ENCODE peak calls at places on chromosomes 1 and 21, in six cellular contexts. One of them, this sample, is unnamed.

GRCh38 chr1:54409156-54410142 is 3.3 kb upstream of the SSBP3 start:
- DNase-seq in suprapubic skin: no peak
- DNase-seq in stomach: peak; percentile 28
- DNase-seq in upper lobe of left lung: no peak
- DNase-seq in GM12878: peak; percentile 48
- DNase-seq in K562: peak; percentile 87
- DNase-seq in this sample: no peak

GRCh38 chr1:197471248-197472035 is 203.4 kb downstream of the CRB1 start:
- DNase-seq in suprapubic skin: no peak
- DNase-seq in stomach: no peak
- DNase-seq in GM12878: no peak
- DNase-seq in K562: no peak
- DNase-seq in upper lobe of left lung: no peak
- DNase-seq in this sample: no peak

GRCh38 chr1:218346391-218347204 is 1.5 kb downstream of the TGFB2 start:
- DNase-seq in upper lobe of left lung: peak; percentile 40
- DNase-seq in suprapubic skin: no peak
- DNase-seq in GM12878: no peak
- DNase-seq in stomach: no peak
- DNase-seq in K562: no peak
- DNase-seq in this sample: peak; percentile 78

GRCh38 chr1:91697322-91698260 is 188.4 kb downstream of the TGFBR3 start:
- DNase-seq in suprapubic skin: no peak
- DNase-seq in K562: no peak
- DNase-seq in stomach: no peak
- DNase-seq in GM12878: peak; percentile 24
- DNase-seq in upper lobe of left lung: no peak
- DNase-seq in this sample: no peak

GRCh38 chr21:38948981-38949380 is 143.3 kb downstream of the ETS2 start:
- DNase-seq in GM12878: no peak
- DNase-seq in suprapubic skin: no peak
- DNase-seq in stomach: no peak
- DNase-seq in upper lobe of left lung: no peak
- DNase-seq in K562: no peak
- DNase-seq in this sample: no peak

GRCh38 chr1:87197156-87197555 is 131.5 kb upstream of the LMO4 start:
- DNase-seq in GM12878: no peak
- DNase-seq in K562: no peak
- DNase-seq in suprapubic skin: no peak
- DNase-seq in stomach: no peak
- DNase-seq in upper lobe of left lung: no peak
- DNase-seq in this sample: no peak

GRCh38 chr21:36980280-36981048 is 14.0 kb upstream of the HLCS start:
- DNase-seq in K562: no peak
- DNase-seq in suprapubic skin: peak; percentile 64
- DNase-seq in upper lobe of left lung: peak; percentile 63
- DNase-seq in stomach: peak; percentile 52
- DNase-seq in GM12878: no peak
- DNase-seq in this sample: no peak

GRCh38 chr1:51421961-51422360 is 91.6 kb upstream of the TTC39A start:
- DNase-seq in GM12878: no peak
- DNase-seq in K562: peak; percentile 53
- DNase-seq in stomach: no peak
- DNase-seq in upper lobe of left lung: no peak
- DNase-seq in suprapubic skin: no peak
- DNase-seq in this sample: no peak

GRCh38 chr1:151529211-151529702 is 10.9 kb upstream of the TUFT1 start:
- DNase-seq in upper lobe of left lung: no peak
- DNase-seq in GM12878: no peak
- DNase-seq in stomach: no peak
- DNase-seq in suprapubic skin: peak; percentile 44
- DNase-seq in K562: no peak
- DNase-seq in this sample: no peak

GRCh38 chr1:108016451-108016920 is 51.5 kb upstream of the VAV3 start:
- DNase-seq in stomach: no peak
- DNase-seq in K562: peak; percentile 89
- DNase-seq in upper lobe of left lung: no peak
- DNase-seq in GM12878: no peak
- DNase-seq in suprapubic skin: no peak
- DNase-seq in this sample: no peak

GRCh38 chr1:67680486-67680885 is 4.5 kb upstream of the GADD45A start:
- DNase-seq in K562: no peak
- DNase-seq in suprapubic skin: no peak
- DNase-seq in stomach: no peak
- DNase-seq in upper lobe of left lung: no peak
- DNase-seq in GM12878: no peak
- DNase-seq in this sample: no peak

GRCh38 chr1:243784506-243784905 is 65.5 kb downstream of the AKT3 start:
- DNase-seq in GM12878: no peak
- DNase-seq in stomach: no peak
- DNase-seq in K562: no peak
- DNase-seq in upper lobe of left lung: no peak
- DNase-seq in suprapubic skin: no peak
- DNase-seq in this sample: no peak

GRCh38 chr1:103160281-103160680 is 52.0 kb upstream of the COL11A1 start:
- DNase-seq in GM12878: no peak
- DNase-seq in K562: no peak
- DNase-seq in stomach: no peak
- DNase-seq in suprapubic skin: no peak
- DNase-seq in upper lobe of left lung: no peak
- DNase-seq in this sample: no peak

GRCh38 chr1:32199717-32200072 is 700 bp upstream of the CCDC28B start:
- DNase-seq in stomach: peak; percentile 60
- DNase-seq in K562: no peak
- DNase-seq in upper lobe of left lung: no peak
- DNase-seq in GM12878: no peak
- DNase-seq in suprapubic skin: no peak
- DNase-seq in this sample: peak; percentile 80

GRCh38 chr21:39515684-39516083 is 63.9 kb downstream of the SH3BGR start:
- DNase-seq in K562: no peak
- DNase-seq in GM12878: no peak
- DNase-seq in suprapubic skin: no peak
- DNase-seq in stomach: no peak
- DNase-seq in upper lobe of left lung: no peak
- DNase-seq in this sample: no peak

GRCh38 chr1:7534061-7534825 is 236.9 kb upstream of the VAMP3 start:
- DNase-seq in K562: no peak
- DNase-seq in suprapubic skin: no peak
- DNase-seq in stomach: no peak
- DNase-seq in upper lobe of left lung: no peak
- DNase-seq in GM12878: no peak
- DNase-seq in this sample: no peak

GRCh38 chr1:91884459-91885290 is 1.3 kb downstream of the TGFBR3 start:
- DNase-seq in K562: peak; percentile 22
- DNase-seq in upper lobe of left lung: peak; percentile 24
- DNase-seq in GM12878: no peak
- DNase-seq in stomach: peak; percentile 27
- DNase-seq in suprapubic skin: no peak
- DNase-seq in this sample: peak; percentile 75

GRCh38 chr1:32496127-32496526 is 31.3 kb downstream of the ZBTB8B start:
- DNase-seq in GM12878: no peak
- DNase-seq in K562: peak; percentile 29
- DNase-seq in suprapubic skin: no peak
- DNase-seq in stomach: no peak
- DNase-seq in upper lobe of left lung: no peak
- DNase-seq in this sample: no peak

DNA sequence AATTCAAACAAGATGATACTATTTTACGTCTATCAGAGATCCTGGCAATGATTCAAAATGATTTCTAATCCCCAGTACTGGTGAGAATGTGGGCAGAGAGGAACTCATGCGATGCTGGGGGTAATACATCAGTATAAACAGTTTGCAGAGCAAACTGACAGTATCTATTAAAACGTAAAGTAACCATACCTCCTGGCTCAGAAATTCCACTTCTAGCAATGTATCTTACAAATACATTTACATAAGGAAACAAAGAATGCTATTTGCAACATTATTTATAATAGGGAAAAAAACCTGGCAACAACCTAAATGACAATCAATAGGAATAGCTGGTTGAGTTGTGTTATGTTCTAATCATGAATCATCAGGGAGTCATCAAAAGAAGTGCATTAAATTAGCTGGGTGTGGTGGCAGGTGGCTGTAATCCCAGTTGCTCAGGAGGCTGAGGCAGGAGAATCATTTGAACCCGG is 15.9 kb downstream of the RCAN1 start:
- DNase-seq in stomach: no peak
- DNase-seq in K562: no peak
- DNase-seq in GM12878: no peak
- DNase-seq in upper lobe of left lung: no peak
- DNase-seq in suprapubic skin: no peak
- DNase-seq in this sample: no peak
- TF ChIP-seq EP300 in stomach: no peak
- TF ChIP-seq EP300 in K562: no peak
- TF ChIP-seq EP300 in GM12878: no peak
- TF ChIP-seq EP300 in upper lobe of left lung: no peak
- TF ChIP-seq EP300 in suprapubic skin: no peak
- TF ChIP-seq EP300 in this sample: no peak

DNA sequence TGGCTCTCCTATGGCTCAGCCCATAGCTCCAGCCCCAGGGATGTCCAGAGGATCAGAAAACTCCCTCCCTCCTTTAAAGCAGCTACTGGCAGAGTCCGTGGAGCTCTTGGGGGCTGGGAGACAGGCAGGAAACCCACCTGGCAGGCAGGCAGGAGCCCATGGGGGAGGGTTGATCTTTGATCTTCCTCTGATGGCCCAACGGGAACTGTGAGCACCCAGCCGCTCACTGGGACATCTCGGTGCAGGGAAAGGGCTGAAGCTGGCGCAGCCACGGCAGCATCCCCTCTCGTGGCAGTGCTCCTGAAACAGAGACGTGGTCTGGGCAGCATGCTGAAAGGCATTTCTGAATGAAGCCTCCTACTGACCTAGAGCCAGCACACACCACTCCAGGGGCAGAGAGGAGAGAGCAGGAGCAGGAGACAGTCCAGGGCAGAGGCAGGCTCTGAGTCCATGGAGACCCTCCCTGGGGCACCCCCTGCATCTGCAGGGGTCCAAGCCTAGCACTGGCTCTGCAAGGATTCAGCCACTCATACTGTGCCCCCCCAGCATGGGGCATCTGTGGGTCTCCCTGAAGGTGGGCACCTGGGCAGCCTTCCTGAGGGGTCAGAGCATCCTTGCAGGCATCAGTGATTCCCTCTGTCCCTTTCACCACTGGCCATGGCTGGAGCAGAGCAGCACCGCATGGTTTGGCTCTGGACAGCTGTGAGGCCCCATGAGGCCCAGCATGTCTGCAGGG is 4.9 kb upstream of the SLX9 start:
- DNase-seq in upper lobe of left lung: no peak
- DNase-seq in suprapubic skin: no peak
- DNase-seq in GM12878: no peak
- DNase-seq in stomach: no peak
- DNase-seq in K562: no peak
- DNase-seq in this sample: no peak
- TF ChIP-seq CTCF in upper lobe of left lung: no peak
- TF ChIP-seq CTCF in suprapubic skin: no peak
- TF ChIP-seq CTCF in GM12878: no peak
- TF ChIP-seq CTCF in stomach: no peak
- TF ChIP-seq CTCF in K562: no peak
- TF ChIP-seq CTCF in this sample: no peak

DNA sequence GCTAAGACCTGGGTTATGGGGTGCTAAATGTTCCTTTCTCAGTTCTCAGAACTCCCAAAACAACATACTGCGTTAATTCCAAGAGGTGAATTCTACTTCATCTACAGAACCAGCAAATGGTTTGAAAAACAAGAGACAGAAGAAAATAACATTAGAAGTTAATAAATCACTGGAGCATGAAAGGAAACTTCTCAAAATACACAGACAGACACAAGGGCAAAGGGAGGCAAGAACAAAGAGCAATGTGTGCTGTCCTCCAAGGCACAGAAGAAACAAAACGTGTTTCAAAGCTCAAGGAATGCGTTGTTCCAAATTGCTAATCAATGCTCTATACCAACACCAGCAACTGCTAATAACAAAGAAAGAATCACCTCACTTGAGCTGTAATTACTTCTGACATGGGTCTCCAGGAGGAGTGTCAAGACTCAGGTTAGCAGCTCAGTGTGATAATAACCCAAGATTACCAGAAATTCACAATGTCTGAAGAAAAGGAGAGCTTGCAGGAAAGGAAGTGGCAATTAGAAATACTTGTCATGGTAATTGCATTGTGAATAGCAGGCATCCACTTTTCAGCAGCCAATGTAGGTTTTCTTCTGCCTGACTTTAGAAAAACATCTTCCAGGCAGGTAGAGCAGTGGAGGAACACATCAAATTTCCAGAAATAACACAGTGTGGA is 175.4 kb downstream of the SEC16B start:
- DNase-seq in upper lobe of left lung: no peak
- DNase-seq in suprapubic skin: no peak
- DNase-seq in GM12878: no peak
- DNase-seq in stomach: no peak
- DNase-seq in K562: no peak
- DNase-seq in this sample: no peak
- TF ChIP-seq EP300 in upper lobe of left lung: no peak
- TF ChIP-seq EP300 in suprapubic skin: no peak
- TF ChIP-seq EP300 in GM12878: no peak
- TF ChIP-seq EP300 in stomach: no peak
- TF ChIP-seq EP300 in K562: no peak
- TF ChIP-seq EP300 in this sample: no peak

DNA sequence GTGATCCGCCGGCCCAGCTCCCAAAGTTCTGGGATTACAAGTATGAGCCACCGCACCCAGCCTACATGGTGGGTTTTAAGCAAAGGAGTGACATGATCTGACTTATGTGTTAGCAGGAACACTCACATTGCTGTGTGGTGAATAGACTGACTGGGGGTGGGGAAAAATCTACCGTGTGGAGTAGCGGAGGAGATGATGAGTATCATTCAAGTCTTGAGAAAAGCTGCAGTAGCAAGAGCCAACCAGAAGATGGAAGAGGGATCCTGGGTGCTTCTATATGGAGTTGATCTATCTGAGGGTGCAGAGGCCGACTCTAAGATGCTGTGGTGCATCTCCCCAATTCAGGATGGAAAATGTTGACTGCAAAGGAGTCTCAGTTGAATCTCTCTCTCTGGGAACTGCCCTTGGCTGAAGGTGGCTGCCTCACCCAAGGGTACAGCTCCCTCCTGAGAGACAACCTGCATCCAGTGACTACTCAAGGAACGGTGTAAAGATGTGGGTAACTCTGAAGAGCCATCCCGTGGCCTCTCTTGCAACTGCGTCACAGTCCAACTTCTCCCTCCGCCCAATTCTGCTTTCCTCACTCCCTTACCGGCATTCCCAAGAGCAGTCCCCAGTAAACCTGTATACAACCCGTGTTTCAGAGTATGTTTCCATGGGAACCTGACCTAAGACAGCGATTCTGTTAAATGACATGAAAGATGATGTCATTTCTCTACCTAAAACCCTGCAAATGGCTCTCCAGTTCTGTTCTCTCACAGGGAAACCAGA is 7.4 kb upstream of the B3GALNT2 start:
- DNase-seq in suprapubic skin: no peak
- DNase-seq in GM12878: no peak
- DNase-seq in upper lobe of left lung: no peak
- DNase-seq in stomach: no peak
- DNase-seq in K562: peak; percentile 29
- DNase-seq in this sample: no peak
- TF ChIP-seq CTCF in suprapubic skin: no peak
- TF ChIP-seq CTCF in GM12878: peak; percentile 22
- TF ChIP-seq CTCF in upper lobe of left lung: no peak
- TF ChIP-seq CTCF in stomach: no peak
- TF ChIP-seq CTCF in K562: peak; percentile 53
- TF ChIP-seq CTCF in this sample: no peak

This sample was measured in sigmoid colon.